ENCODE peak calls at places on chromosomes 12 and 14, in four cellular contexts. H is H1, Q is HepG2, P is GM12878. M is an unnamed sample.
A peak's percentile ranks its signal among the peaks of the same experiment; 100 is the strongest.

GRCh38 chr14:95098984-95099599 is 58.2 kb downstream of the DICER1 start:
- DNase-seq in P (no peak), H (no peak), Q (peak; percentile 22), M (peak; percentile 30)

GRCh38 chr12:65443038-65443437 is 164.6 kb downstream of the MSRB3 start:
- DNase-seq in P (no peak), Q (no peak), H (no peak), M (no peak)

GRCh38 chr14:91899213-91899612 is 31.9 kb upstream of the TC2N start:
- DNase-seq in Q (no peak), P (no peak), H (no peak), M (no peak)

GRCh38 chr12:77130193-77130592 is 64.8 kb upstream of the E2F7 start:
- DNase-seq in P (no peak), H (no peak), Q (no peak), M (no peak)

GRCh38 chr12:29782821-29783772 is 645 bp downstream of the TMTC1 start:
- DNase-seq in P (no peak), H (peak; percentile 78), Q (no peak), M (no peak)

GRCh38 chr14:104066719-104067118 is 18.8 kb upstream of the ASPG start:
- DNase-seq in P (no peak), Q (no peak), H (no peak), M (no peak)

GRCh38 chr12:122304924-122305323 is 38.6 kb upstream of the VPS33A start:
- DNase-seq in Q (no peak), H (no peak), P (no peak), M (no peak)

GRCh38 chr12:31752450-31752849 is 23.6 kb upstream of the AMN1 start:
- DNase-seq in H (no peak), Q (no peak), P (no peak), M (no peak)

GRCh38 chr12:127169321-127170270 is 1097.4 kb upstream of the TMEM132C start:
- DNase-seq in P (no peak), Q (no peak), H (no peak), M (no peak)

GRCh38 chr14:104548802-104549535 is 30.6 kb upstream of the C14orf180 start:
- DNase-seq in Q (no peak), P (no peak), H (peak; percentile 33), M (no peak)

GRCh38 chr12:68761442-68761812 is 15.5 kb downstream of the SLC35E3 start:
- DNase-seq in Q (no peak), H (no peak), P (no peak), M (no peak)

GRCh38 chr14:104933721-104934379 is 9.2 kb downstream of the PLD4 start:
- DNase-seq in H (no peak), P (no peak), Q (no peak), M (peak; percentile 25)

GRCh38 chr12:86249856-86250255 is 6.3 kb downstream of the MGAT4C start:
- DNase-seq in Q (no peak), H (no peak), P (no peak), M (no peak)

GRCh38 chr14:32011225-32011624 is 65.9 kb upstream of the ARHGAP5 start:
- DNase-seq in H (no peak), Q (no peak), P (no peak), M (no peak)

GRCh38 chr12:10826258-10826657 is at the start of gene TAS2R10:
- DNase-seq in P (no peak), H (no peak), Q (no peak), M (no peak)

GRCh38 chr14:47195582-47195981 is 479.8 kb downstream of the MDGA2 start:
- DNase-seq in H (no peak), Q (no peak), P (no peak), M (no peak)

GRCh38 chr12:124993568-124994434 is at the start of gene BRI3BP:
- DNase-seq in H (peak; percentile 66), P (no peak), Q (peak; percentile 27), M (peak; percentile 89)

GRCh38 chr14:105064721-105065143 is 498 bp downstream of the GPR132 start:
- DNase-seq in P (no peak), Q (peak; percentile 36), H (no peak), M (no peak)

GRCh38 chr12:91355150-91356006 is 172.8 kb upstream of the DCN start:
- DNase-seq in H (peak; percentile 58), P (peak; percentile 3), Q (peak; percentile 47), M (peak; percentile 41)

GRCh38 chr12:99960312-99960711 is 24.4 kb downstream of the ANKS1B start:
- DNase-seq in H (no peak), P (no peak), Q (no peak), M (no peak)

GRCh38 chr12:75289678-75290200 is 40.4 kb downstream of the CAPS2 start:
- DNase-seq in H (no peak), P (no peak), Q (no peak), M (no peak)

GRCh38 chr12:124480469-124481256 is 86.7 kb downstream of the NCOR2 start:
- DNase-seq in H (no peak), P (peak; percentile 84), Q (peak; percentile 71), M (peak; percentile 36)

GRCh38 chr14:74085047-74085637 is 386 bp downstream of the LIN52 start:
- DNase-seq in H (no peak), P (no peak), Q (peak; percentile 10), M (peak; percentile 13)

GRCh38 chr12:70660620-70661219 is 23.5 kb upstream of the PTPRB start:
- DNase-seq in P (no peak), H (no peak), Q (no peak), M (peak; percentile 77)

GRCh38 chr12:106149096-106149784 is 10.5 kb upstream of the NUAK1 start:
- DNase-seq in P (no peak), H (no peak), Q (no peak), M (no peak)

GRCh38 chr12:105480162-105480561 is 149.7 kb downstream of the C12orf75 start:
- DNase-seq in H (no peak), P (no peak), Q (no peak), M (no peak)

GRCh38 chr12:64083285-64084210 is 138.5 kb downstream of the KICS2 start:
- DNase-seq in P (no peak), Q (no peak), H (no peak), M (no peak)

GRCh38 chr12:68749443-68749842 is 3.5 kb downstream of the SLC35E3 start:
- DNase-seq in P (no peak), Q (no peak), H (no peak), M (no peak)

GRCh38 chr12:112978163-112979081 is at the start of gene OAS2:
- DNase-seq in Q (peak; percentile 12), H (no peak), P (peak; percentile 94), M (no peak)

GRCh38 chr14:56172571-56172971 is 54.4 kb downstream of the PELI2 start:
- DNase-seq in Q (no peak), H (no peak), P (no peak), M (peak; percentile 11)

GRCh38 chr12:1517007-1517406 is 77.4 kb downstream of the FBXL14 start:
- DNase-seq in Q (peak; percentile 10), P (no peak), H (peak; percentile 90), M (no peak)

GRCh38 chr12:108234155-108234554 is 105.0 kb downstream of the CMKLR1 start:
- DNase-seq in Q (no peak), P (no peak), H (no peak), M (no peak)

GRCh38 chr12:131455581-131456110 is 255.2 kb upstream of the SFSWAP start:
- DNase-seq in H (no peak), Q (no peak), P (no peak), M (no peak)

GRCh38 chr12:113241191-113242017 is 20.1 kb downstream of the TPCN1 start:
- DNase-seq in P (no peak), H (no peak), Q (peak; percentile 25), M (no peak)

GRCh38 chr12:47033081-47033480 is 46.3 kb upstream of the PCED1B start:
- DNase-seq in H (no peak), P (no peak), Q (no peak), M (no peak)

GRCh38 chr12:47033797-47034555 is 45.4 kb upstream of the PCED1B start:
- DNase-seq in P (no peak), Q (no peak), H (no peak), M (no peak)

GRCh38 chr12:47035459-47035858 is 44.0 kb upstream of the PCED1B start:
- DNase-seq in P (no peak), H (no peak), Q (no peak), M (no peak)

GRCh38 chr12:47032644-47033043 is 46.8 kb upstream of the PCED1B start:
- DNase-seq in P (no peak), Q (peak; percentile 23), H (no peak), M (peak; percentile 61)

DNA sequence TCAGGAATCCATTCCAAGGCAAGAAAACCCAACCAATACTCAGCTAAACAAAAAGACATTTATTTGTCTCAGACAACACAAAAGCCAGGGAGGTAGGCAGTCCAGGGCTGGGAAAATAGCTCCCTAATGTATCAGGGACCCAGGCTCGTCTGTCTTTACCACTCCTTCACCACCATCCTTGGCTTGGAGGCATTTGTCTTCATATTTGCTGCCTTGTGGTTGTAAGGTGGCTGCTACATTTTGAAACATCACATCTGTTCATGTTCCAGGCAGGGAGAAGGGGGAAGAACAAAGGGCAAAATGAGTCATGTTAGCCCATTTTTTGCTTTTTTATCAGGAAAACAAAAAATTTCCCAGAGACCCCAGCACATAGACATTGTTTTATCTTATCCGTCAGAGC is 44.8 kb upstream of the PCED1B start:
- DNase-seq in P (no peak), Q (no peak), H (no peak), M (no peak)
- TF ChIP-seq POLR2AphosphoS5 in P (no peak), Q (no peak), H (no peak), M (no peak)

DNA sequence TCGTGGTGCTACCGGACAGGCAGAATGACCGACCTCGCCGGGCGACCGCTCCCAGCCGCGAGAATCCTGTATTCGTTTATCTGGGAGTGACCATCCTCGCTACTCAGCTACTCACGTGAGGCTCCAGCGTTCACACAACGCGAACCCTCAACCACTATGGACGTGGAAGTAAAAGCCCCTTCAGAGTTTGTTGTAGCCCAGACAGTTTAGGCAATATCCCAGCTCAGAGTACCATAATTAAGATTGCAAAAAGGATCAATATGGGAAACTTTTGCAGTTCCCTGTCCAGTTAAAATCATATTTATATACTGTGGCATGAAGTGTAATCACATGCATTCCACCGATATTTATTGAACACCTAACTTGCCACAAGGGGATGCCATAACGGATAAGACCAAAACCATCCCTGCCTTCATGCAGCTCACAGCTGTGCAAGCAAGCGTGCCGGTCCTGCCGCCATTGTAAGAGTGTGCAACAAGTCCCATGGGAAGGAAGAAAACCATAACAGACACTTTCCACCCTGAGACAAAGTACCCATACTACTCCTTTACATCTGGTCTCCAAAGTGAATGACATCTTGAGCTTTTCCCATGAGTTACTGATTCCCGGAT is 938 bp upstream of the MAX start:
- DNase-seq in H (no peak), P (no peak), Q (peak; percentile 24), M (no peak)
- TF ChIP-seq KDM1A in H (no peak), P (no peak), Q (no peak), M (peak; percentile 26)

DNA sequence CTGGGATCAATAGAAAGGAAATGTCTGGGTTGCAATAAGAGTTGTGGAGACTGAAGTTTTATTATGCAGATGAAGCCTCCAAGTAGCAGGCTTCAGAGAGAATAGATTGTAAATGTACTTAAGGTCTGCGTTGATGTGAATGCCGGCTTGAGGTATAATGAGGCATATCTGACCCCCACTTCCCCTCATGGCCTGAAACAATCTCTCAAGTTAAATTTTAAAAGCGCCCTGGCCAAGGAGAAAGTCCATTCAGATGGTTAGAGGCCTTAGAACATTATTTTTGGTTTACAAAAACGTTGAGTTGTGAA is 28.3 kb upstream of the HIGD1C start:
- DNase-seq in P (no peak), Q (no peak), H (no peak), M (no peak)
- TF ChIP-seq POLR2AphosphoS5 in P (no peak), Q (no peak), H (no peak), M (no peak)

DNA sequence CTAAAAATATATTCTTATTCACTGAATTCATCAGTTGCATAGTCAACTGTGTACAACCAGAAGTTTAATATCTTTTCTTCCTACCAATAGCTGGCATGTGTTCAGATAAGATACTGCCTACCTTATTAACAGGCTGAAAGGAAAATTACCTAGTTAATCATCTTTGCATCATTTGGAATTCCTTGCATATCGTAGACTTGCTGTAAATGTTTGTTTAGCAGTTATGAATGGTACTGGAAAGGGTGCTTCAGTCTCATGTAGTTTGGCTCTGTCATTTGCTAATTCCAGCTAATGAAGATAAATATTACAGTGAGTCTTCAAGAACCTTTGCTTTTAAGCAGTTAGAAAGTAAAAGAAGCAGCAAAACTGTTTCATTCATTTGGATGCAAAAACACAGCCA is 84.4 kb downstream of the PPHLN1 start:
- DNase-seq in P (no peak), Q (no peak), H (no peak), M (no peak)
- TF ChIP-seq KDM1A in P (no peak), Q (no peak), H (no peak), M (no peak)